ENCODE peak calls at places on chromosomes 4 and X, in ten cellular contexts. U, K, T, D, H, Y, B, Q, C and N are unnamed samples.

GRCh38 chr4:108425988-108426387 is 194.4 kb upstream of the RPL34 start:
- DNase-seq in U (no peak), K (no peak), Q (no peak), Y (no peak), B (no peak), D (no peak), C (no peak), T (no peak), H (no peak), N (no peak)

GRCh38 chr4:169438057-169438480 is 167.3 kb upstream of the SH3RF1 start:
- DNase-seq in U (no peak), B (no peak), Q (no peak), T (no peak), K (no peak), C (no peak), Y (no peak), H (no peak), D (no peak), N (no peak)

GRCh38 chr4:69823481-69824186 is 36.3 kb downstream of the SULT1E1 start:
- DNase-seq in C (no peak), D (no peak), U (no peak), T (peak), Q (peak), K (peak), H (no peak), Y (peak), B (peak), N (peak)

GRCh38 chr4:168643083-168643795 is 146.4 kb downstream of the PALLD start:
- DNase-seq in Y (no peak), B (peak), C (no peak), D (no peak), K (no peak), H (no peak), Q (no peak), U (no peak), T (no peak), N (no peak)

GRCh38 chrX:154082396-154083133 is 15.0 kb downstream of the MECP2 start:
- DNase-seq in Q (no peak), C (no peak), B (no peak), T (no peak), U (no peak), H (no peak), D (no peak), Y (no peak), K (no peak), N (no peak)

GRCh38 chrX:38862100-38862499 is 60.8 kb downstream of the MID1IP1 start:
- DNase-seq in T (no peak), Q (no peak), H (no peak), U (no peak), D (no peak), C (no peak), Y (no peak), B (no peak), K (no peak), N (no peak)

GRCh38 chr4:163866728-163867313 is 372.3 kb downstream of the TMA16 start:
- DNase-seq in K (no peak), Y (no peak), U (no peak), T (no peak), D (no peak), H (no peak), C (no peak), Q (no peak), B (no peak), N (no peak)

GRCh38 chr4:24583451-24584174 is 741 bp downstream of the DHX15 start:
- DNase-seq in U (peak), H (peak), D (peak), B (peak), K (peak), C (no peak), T (peak), Y (peak), Q (peak), N (peak)

GRCh38 chr4:128980816-128981326 is 112.5 kb downstream of the SCLT1 start:
- DNase-seq in Q (no peak), U (no peak), K (no peak), Y (no peak), B (no peak), H (no peak), D (no peak), T (no peak), C (no peak), N (no peak)

GRCh38 chr4:76993787-76994641 is 44.5 kb downstream of the SEPTIN11 start:
- DNase-seq in Y (no peak), K (peak), T (no peak), D (no peak), U (no peak), C (no peak), Q (no peak), H (peak), B (no peak), N (no peak)

GRCh38 chr4:166386491-166387367 is 513.7 kb downstream of the TLL1 start:
- DNase-seq in B (no peak), D (no peak), K (no peak), C (no peak), U (no peak), H (no peak), Q (no peak), Y (no peak), T (no peak), N (no peak)

GRCh38 chrX:42732506-42732905 is 45.5 kb downstream of the PPP1R2C start:
- DNase-seq in H (peak), B (no peak), D (peak), T (no peak), Q (no peak), C (no peak), U (no peak), Y (no peak), K (no peak), N (no peak)

GRCh38 chrX:2540426-2540942 is 39.7 kb upstream of the DHRSX start:
- DNase-seq in H (no peak), K (no peak), Y (no peak), C (no peak), D (no peak), T (no peak), Q (no peak), U (no peak), B (no peak), N (no peak)

GRCh38 chr4:172489896-172490295 is 676.7 kb downstream of the GALNTL6 start:
- DNase-seq in H (no peak), D (no peak), Y (no peak), Q (no peak), B (no peak), U (no peak), T (no peak), C (no peak), K (no peak), N (no peak)

GRCh38 chr4:26566027-26566578 is 17.8 kb upstream of the TBC1D19 start:
- DNase-seq in U (no peak), D (no peak), B (no peak), C (no peak), K (no peak), Q (no peak), T (no peak), Y (no peak), H (no peak), N (no peak)

GRCh38 chrX:47515941-47516649 is 33.1 kb upstream of the ZNF41 start:
- DNase-seq in B (no peak), D (no peak), T (no peak), U (no peak), Q (no peak), Y (no peak), K (no peak), H (peak), C (no peak), N (no peak)

GRCh38 chr4:106584590-106584989 is 216.0 kb upstream of the GIMD1 start:
- DNase-seq in Y (no peak), U (no peak), H (no peak), D (no peak), B (no peak), Q (no peak), C (no peak), K (no peak), T (no peak), N (no peak)

GRCh38 chr4:118865091-118865708 is 23.5 kb upstream of the SYNPO2 start:
- DNase-seq in U (no peak), D (no peak), C (peak), K (no peak), H (peak), Y (peak), Q (peak), T (peak), B (peak), N (peak)

GRCh38 chrX:118495958-118496762 is 545 bp downstream of the DOCK11 start:
- DNase-seq in B (peak), Q (peak), U (no peak), K (peak), Y (peak), H (peak), C (no peak), D (peak), T (peak), N (peak)

GRCh38 chr4:89469930-89470375 is 162.4 kb upstream of the GPRIN3 start:
- DNase-seq in B (no peak), D (no peak), K (no peak), T (no peak), H (no peak), C (no peak), Q (no peak), Y (no peak), U (no peak), N (no peak)

GRCh38 chr4:139643042-139643895 is 22.4 kb upstream of the MGST2 start:
- DNase-seq in K (no peak), Y (peak), B (no peak), Q (no peak), U (peak), D (no peak), H (no peak), C (no peak), T (no peak), N (no peak)
- H3K27ac ChIP-seq in K (no peak), Y (no peak), B (no peak), Q (no peak), U (no peak), D (no peak), H (no peak), C (no peak), T (no peak), N (no peak)

GRCh38 chrX:107728342-107729099 is 47.1 kb downstream of the TSC22D3 start:
- DNase-seq in D (no peak), K (no peak), B (no peak), C (no peak), H (peak), Q (no peak), Y (no peak), T (no peak), U (no peak), N (no peak)

GRCh38 chrX:107730991-107731766 is 44.4 kb downstream of the TSC22D3 start:
- DNase-seq in K (no peak), Q (no peak), H (no peak), C (no peak), U (no peak), D (no peak), T (no peak), B (no peak), Y (no peak), N (no peak)

GRCh38 chrX:107731831-107732502 is 43.6 kb downstream of the TSC22D3 start:
- DNase-seq in T (peak), C (no peak), U (peak), B (peak), D (peak), K (no peak), Q (no peak), H (peak), Y (peak), N (peak)

GRCh38 chrX:107730298-107730655 is 45.3 kb downstream of the TSC22D3 start:
- DNase-seq in B (no peak), Q (no peak), H (no peak), T (no peak), C (no peak), U (no peak), K (no peak), D (no peak), Y (no peak), N (peak)

DNA sequence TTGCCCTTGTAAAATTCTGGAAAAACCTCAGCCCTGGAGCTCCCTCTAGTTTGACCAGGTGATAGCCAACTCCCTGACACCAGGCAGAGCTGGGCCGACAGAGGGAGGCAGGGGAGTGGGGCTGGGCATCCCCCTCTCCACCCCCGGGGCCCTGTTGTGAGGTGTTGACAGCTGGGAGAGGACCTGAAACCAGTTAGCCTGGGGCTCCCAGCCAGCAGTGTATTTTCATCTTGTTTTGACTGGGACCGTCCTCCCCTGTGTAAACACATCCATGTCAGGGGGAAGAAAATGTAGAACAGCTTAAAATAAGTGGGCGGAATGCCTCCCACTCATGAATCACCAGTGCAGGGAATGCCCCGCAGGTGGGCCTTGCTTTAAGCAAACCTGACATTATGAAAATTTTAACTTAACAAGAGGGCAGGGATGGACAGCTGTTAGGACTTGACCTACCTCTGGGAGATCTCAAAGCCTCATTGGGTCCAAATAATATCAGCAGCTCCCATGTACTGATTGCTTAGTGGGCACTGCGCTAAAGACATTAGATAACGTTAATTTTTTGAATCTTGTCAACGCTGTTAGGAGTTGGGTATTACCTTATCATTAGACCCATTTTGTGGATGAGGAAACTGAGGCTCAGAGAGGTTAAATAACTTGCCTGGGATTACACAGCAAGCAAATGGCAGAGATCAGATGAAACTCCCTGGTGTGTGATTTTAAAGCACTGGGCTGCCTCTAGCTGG is 45.9 kb downstream of the TSC22D3 start:
- DNase-seq in T (peak), Y (peak), D (peak), K (no peak), B (no peak), H (peak), Q (no peak), C (no peak), U (no peak), N (no peak)
- H3K27ac ChIP-seq in T (no peak), Y (no peak), D (peak), K (no peak), B (no peak), H (peak), Q (no peak), C (no peak), U (peak), N (no peak)

GRCh38 chrX:21756785-21757529 is 959 bp downstream of the SMPX start:
- DNase-seq in D (no peak), B (no peak), U (no peak), Q (no peak), H (peak), C (no peak), T (no peak), Y (no peak), K (no peak), N (no peak)
- H3K27ac ChIP-seq in D (peak), B (no peak), U (no peak), Q (no peak), H (peak), C (no peak), T (no peak), Y (no peak), K (no peak), N (no peak)

GRCh38 chrX:24145340-24146186 is 4.0 kb upstream of the ZFX start:
- DNase-seq in C (no peak), D (no peak), B (peak), Q (no peak), Y (no peak), K (no peak), U (no peak), T (no peak), H (no peak), N (no peak)

GRCh38 chrX:24148118-24148517 is 1.4 kb upstream of the ZFX start:
- DNase-seq in Y (no peak), H (no peak), T (no peak), U (no peak), Q (no peak), D (no peak), C (no peak), B (no peak), K (no peak), N (no peak)

GRCh38 chrX:24148535-24149345 is 789 bp upstream of the ZFX start:
- DNase-seq in C (no peak), Q (no peak), H (no peak), B (peak), U (no peak), T (no peak), K (peak), D (no peak), Y (no peak), N (no peak)

GRCh38 chrX:24146283-24146865 is 3.2 kb upstream of the ZFX start:
- DNase-seq in D (no peak), Y (no peak), U (no peak), C (no peak), T (no peak), H (no peak), K (no peak), B (no peak), Q (no peak), N (peak)

GRCh38 chrX:24147165-24147564 is 2.4 kb upstream of the ZFX start:
- DNase-seq in B (no peak), T (no peak), K (no peak), Q (no peak), D (no peak), Y (no peak), U (no peak), H (no peak), C (no peak), N (no peak)
- H3K27ac ChIP-seq in B (peak), T (no peak), K (no peak), Q (no peak), D (peak), Y (no peak), U (peak), H (peak), C (no peak), N (peak)

GRCh38 chr4:39637572-39638357 is 900 bp downstream of the SMIM14 start:
- DNase-seq in Y (peak), Q (peak), T (peak), D (peak), U (peak), H (peak), K (no peak), C (no peak), B (peak), N (peak)
- H3K27ac ChIP-seq in Y (peak), Q (peak), T (peak), D (peak), U (peak), H (peak), K (peak), C (peak), B (peak), N (peak)

GRCh38 chr4:75144475-75144874 is 211.6 kb downstream of the PARM1 start:
- DNase-seq in U (no peak), B (no peak), Q (no peak), H (no peak), K (no peak), Y (no peak), D (no peak), C (no peak), T (no peak), N (no peak)
- H3K27ac ChIP-seq in U (no peak), B (no peak), Q (no peak), H (no peak), K (no peak), Y (no peak), D (no peak), C (no peak), T (no peak), N (no peak)

GRCh38 chr4:113293673-113294072 is 244.2 kb downstream of the ANK2 start:
- DNase-seq in H (no peak), D (no peak), B (no peak), Y (no peak), Q (no peak), K (no peak), T (no peak), U (no peak), C (no peak), N (peak)
- H3K27ac ChIP-seq in H (peak), D (peak), B (no peak), Y (no peak), Q (no peak), K (no peak), T (no peak), U (peak), C (no peak), N (peak)